ENCODE peak calls at places on chromosomes 16 and 17, in ten cellular contexts. One of them, this sample, is unnamed.

GRCh38 chr17:33234930-33235685 is 58.0 kb downstream of the ASIC2 start:
- DNase-seq in omental fat pad: peak
- DNase-seq in T-helper 2 cell: no peak
- DNase-seq in sciatic nerve: peak
- DNase-seq in activated T-cell treated with anti-CD3 and anti-CD28 coated beads for 24 hours: no peak
- DNase-seq in D341Med: no peak
- DNase-seq in stimulated activated CD8-positive, alpha-beta memory T cell treated with anti-CD3 and anti-CD28 coated beads, Interleukin-4, amount 100 ng/mL, for 48 hours: no peak
- DNase-seq in transverse colon: peak
- DNase-seq in endothelial cell: no peak
- DNase-seq in head of caudate nucleus: peak
- DNase-seq in this sample: no peak

GRCh38 chr17:68701046-68701445 is 99.9 kb upstream of the FAM20A start:
- DNase-seq in D341Med: no peak
- DNase-seq in omental fat pad: no peak
- DNase-seq in sciatic nerve: no peak
- DNase-seq in endothelial cell: no peak
- DNase-seq in transverse colon: no peak
- DNase-seq in stimulated activated CD8-positive, alpha-beta memory T cell treated with anti-CD3 and anti-CD28 coated beads, Interleukin-4, amount 100 ng/mL, for 48 hours: no peak
- DNase-seq in head of caudate nucleus: no peak
- DNase-seq in T-helper 2 cell: no peak
- DNase-seq in activated T-cell treated with anti-CD3 and anti-CD28 coated beads for 24 hours: no peak
- DNase-seq in this sample: no peak

GRCh38 chr16:73015612-73016487 is 32.1 kb downstream of the ZFHX3 start:
- DNase-seq in omental fat pad: no peak
- DNase-seq in D341Med: no peak
- DNase-seq in stimulated activated CD8-positive, alpha-beta memory T cell treated with anti-CD3 and anti-CD28 coated beads, Interleukin-4, amount 100 ng/mL, for 48 hours: no peak
- DNase-seq in T-helper 2 cell: no peak
- DNase-seq in endothelial cell: no peak
- DNase-seq in activated T-cell treated with anti-CD3 and anti-CD28 coated beads for 24 hours: no peak
- DNase-seq in sciatic nerve: peak
- DNase-seq in transverse colon: peak
- DNase-seq in head of caudate nucleus: no peak
- DNase-seq in this sample: no peak

GRCh38 chr17:77184474-77184873 is 43.7 kb downstream of the SEC14L1 start:
- DNase-seq in omental fat pad: no peak
- DNase-seq in activated T-cell treated with anti-CD3 and anti-CD28 coated beads for 24 hours: no peak
- DNase-seq in D341Med: no peak
- DNase-seq in sciatic nerve: no peak
- DNase-seq in stimulated activated CD8-positive, alpha-beta memory T cell treated with anti-CD3 and anti-CD28 coated beads, Interleukin-4, amount 100 ng/mL, for 48 hours: no peak
- DNase-seq in transverse colon: no peak
- DNase-seq in endothelial cell: no peak
- DNase-seq in T-helper 2 cell: no peak
- DNase-seq in head of caudate nucleus: no peak
- DNase-seq in this sample: no peak

GRCh38 chr16:67169642-67170167 is 633 bp upstream of the NOL3 start:
- DNase-seq in transverse colon: peak
- DNase-seq in activated T-cell treated with anti-CD3 and anti-CD28 coated beads for 24 hours: no peak
- DNase-seq in endothelial cell: peak
- DNase-seq in D341Med: peak
- DNase-seq in sciatic nerve: no peak
- DNase-seq in head of caudate nucleus: no peak
- DNase-seq in omental fat pad: no peak
- DNase-seq in stimulated activated CD8-positive, alpha-beta memory T cell treated with anti-CD3 and anti-CD28 coated beads, Interleukin-4, amount 100 ng/mL, for 48 hours: peak
- DNase-seq in T-helper 2 cell: no peak
- DNase-seq in this sample: no peak

GRCh38 chr16:29663020-29663828 is at the start of gene SPN:
- DNase-seq in stimulated activated CD8-positive, alpha-beta memory T cell treated with anti-CD3 and anti-CD28 coated beads, Interleukin-4, amount 100 ng/mL, for 48 hours: peak
- DNase-seq in activated T-cell treated with anti-CD3 and anti-CD28 coated beads for 24 hours: no peak
- DNase-seq in transverse colon: peak
- DNase-seq in omental fat pad: no peak
- DNase-seq in T-helper 2 cell: no peak
- DNase-seq in sciatic nerve: no peak
- DNase-seq in head of caudate nucleus: no peak
- DNase-seq in endothelial cell: no peak
- DNase-seq in D341Med: no peak
- DNase-seq in this sample: no peak

GRCh38 chr17:50684288-50684611 is 23.5 kb downstream of the ANKRD40 start:
- DNase-seq in endothelial cell: no peak
- DNase-seq in stimulated activated CD8-positive, alpha-beta memory T cell treated with anti-CD3 and anti-CD28 coated beads, Interleukin-4, amount 100 ng/mL, for 48 hours: no peak
- DNase-seq in activated T-cell treated with anti-CD3 and anti-CD28 coated beads for 24 hours: no peak
- DNase-seq in D341Med: no peak
- DNase-seq in head of caudate nucleus: no peak
- DNase-seq in T-helper 2 cell: no peak
- DNase-seq in transverse colon: no peak
- DNase-seq in omental fat pad: no peak
- DNase-seq in sciatic nerve: no peak
- DNase-seq in this sample: no peak

GRCh38 chr16:88747588-88748301 is 37.3 kb downstream of the PIEZO1 start:
- DNase-seq in endothelial cell: no peak
- DNase-seq in T-helper 2 cell: peak
- DNase-seq in head of caudate nucleus: no peak
- DNase-seq in D341Med: peak
- DNase-seq in transverse colon: peak
- DNase-seq in activated T-cell treated with anti-CD3 and anti-CD28 coated beads for 24 hours: no peak
- DNase-seq in stimulated activated CD8-positive, alpha-beta memory T cell treated with anti-CD3 and anti-CD28 coated beads, Interleukin-4, amount 100 ng/mL, for 48 hours: peak
- DNase-seq in sciatic nerve: no peak
- DNase-seq in omental fat pad: no peak
- DNase-seq in this sample: peak

GRCh38 chr17:10842658-10843057 is 4.8 kb upstream of the PIRT start:
- DNase-seq in sciatic nerve: no peak
- DNase-seq in T-helper 2 cell: no peak
- DNase-seq in stimulated activated CD8-positive, alpha-beta memory T cell treated with anti-CD3 and anti-CD28 coated beads, Interleukin-4, amount 100 ng/mL, for 48 hours: no peak
- DNase-seq in omental fat pad: no peak
- DNase-seq in activated T-cell treated with anti-CD3 and anti-CD28 coated beads for 24 hours: no peak
- DNase-seq in transverse colon: no peak
- DNase-seq in D341Med: no peak
- DNase-seq in endothelial cell: no peak
- DNase-seq in head of caudate nucleus: no peak
- DNase-seq in this sample: no peak

GRCh38 chr17:19768046-19768782 is 20.1 kb upstream of the ALDH3A1 start:
- DNase-seq in endothelial cell: no peak
- DNase-seq in transverse colon: no peak
- DNase-seq in head of caudate nucleus: no peak
- DNase-seq in sciatic nerve: no peak
- DNase-seq in omental fat pad: no peak
- DNase-seq in T-helper 2 cell: no peak
- DNase-seq in D341Med: no peak
- DNase-seq in stimulated activated CD8-positive, alpha-beta memory T cell treated with anti-CD3 and anti-CD28 coated beads, Interleukin-4, amount 100 ng/mL, for 48 hours: no peak
- DNase-seq in activated T-cell treated with anti-CD3 and anti-CD28 coated beads for 24 hours: no peak
- DNase-seq in this sample: no peak

This sample was measured in RPMI8226.